ENCODE peak calls at places on chromosomes 7 and 10, in five cellular contexts. L is neuronal stem cell, T is H9, D is H1, F is trophoblast cell. W is an unnamed sample.

GRCh38 chr7:133977409-133978274 is 149.5 kb upstream of the LRGUK start:
- DNase-seq in T (no peak), D (no peak), F (no peak), L (no peak), W (no peak)

GRCh38 chr7:55308186-55308929 is 56.8 kb upstream of the LANCL2 start:
- DNase-seq in L (no peak), F (peak; percentile 98), D (no peak), T (no peak), W (peak; percentile 87)

GRCh38 chr7:73433924-73434700 is 534 bp downstream of the FZD9 start:
- DNase-seq in L (no peak), F (peak; percentile 69), T (peak; percentile 79), D (peak; percentile 76), W (no peak)

GRCh38 chr10:48658889-48659269 is 25.8 kb upstream of the WDFY4 start:
- DNase-seq in T (no peak), F (no peak), L (no peak), D (no peak), W (no peak)

GRCh38 chr7:95104739-95105138 is 197.3 kb downstream of the PPP1R9A start:
- DNase-seq in T (no peak), F (peak; percentile 38), L (no peak), D (no peak), W (no peak)

GRCh38 chr7:139753079-139753692 is 24.6 kb downstream of the HIPK2 start:
- DNase-seq in L (no peak), D (no peak), F (no peak), T (no peak), W (peak; percentile 56)

GRCh38 chr7:139693651-139694388 is 84.0 kb downstream of the HIPK2 start:
- DNase-seq in F (no peak), L (no peak), D (no peak), T (no peak), W (peak; percentile 75)

GRCh38 chr7:150942591-150943452 is 35.3 kb downstream of the KCNH2 start:
- DNase-seq in F (no peak), D (no peak), L (no peak), T (no peak), W (no peak)

GRCh38 chr7:135181261-135181928 is 10.9 kb upstream of the CYREN start:
- DNase-seq in L (no peak), D (no peak), F (no peak), T (no peak), W (no peak)

GRCh38 chr10:80252296-80252887 is 37.1 kb downstream of the MAT1A start:
- DNase-seq in F (peak; percentile 78), T (no peak), D (no peak), L (no peak), W (no peak)

GRCh38 chr7:17380696-17381662 is 82.5 kb downstream of the AHR start:
- DNase-seq in D (no peak), L (no peak), T (no peak), F (no peak), W (peak; percentile 60)

GRCh38 chr10:64091889-64092288 is 570.7 kb downstream of the REEP3 start:
- DNase-seq in L (no peak), F (no peak), D (no peak), T (no peak), W (no peak)

GRCh38 chr7:150901160-150902035 is 49.1 kb downstream of the AOC1 start:
- DNase-seq in D (no peak), L (no peak), T (no peak), F (no peak), W (no peak)

GRCh38 chr7:1691601-1692499 is 21.8 kb downstream of the ELFN1 start:
- DNase-seq in L (no peak), F (no peak), D (peak; percentile 45), T (peak; percentile 25), W (no peak)

GRCh38 chr7:55477781-55478374 is 94.4 kb downstream of the VOPP1 start:
- DNase-seq in D (peak; percentile 45), F (peak; percentile 75), T (peak; percentile 24), L (no peak), W (peak; percentile 96)

GRCh38 chr7:25847331-25848070 is 304.5 kb upstream of the NFE2L3 start:
- DNase-seq in L (no peak), D (no peak), F (peak; percentile 89), T (no peak), W (peak; percentile 33)

GRCh38 chr7:86932038-86932512 is 127.4 kb downstream of the ELAPOR2 start:
- DNase-seq in L (no peak), F (no peak), T (no peak), D (no peak), W (peak; percentile 60)

GRCh38 chr10:60349426-60349825 is 40.2 kb downstream of the ANK3 start:
- DNase-seq in F (no peak), D (no peak), L (no peak), T (no peak), W (no peak)

GRCh38 chr7:104652434-104652833 is 324.0 kb downstream of the LHFPL3 start:
- DNase-seq in D (no peak), L (no peak), F (no peak), T (no peak), W (no peak)

GRCh38 chr10:133173860-133174523 is 14.0 kb downstream of the KNDC1 start:
- DNase-seq in T (no peak), F (no peak), L (no peak), D (no peak), W (no peak)

GRCh38 chr7:42876182-42877068 is 35.4 kb downstream of the C7orf25 start:
- DNase-seq in F (peak; percentile 84), D (no peak), L (peak; percentile 46), T (peak; percentile 72), W (peak; percentile 51)

GRCh38 chr7:23454880-23455526 is 15.3 kb downstream of the IGF2BP3 start:
- DNase-seq in F (peak; percentile 47), T (no peak), D (no peak), L (no peak), W (no peak)

GRCh38 chr7:33418251-33418701 is 288.9 kb downstream of the BBS9 start:
- DNase-seq in T (peak; percentile 60), F (no peak), D (no peak), L (peak; percentile 36), W (peak; percentile 60)

GRCh38 chr10:68301790-68302502 is 29.9 kb upstream of the HNRNPH3 start:
- DNase-seq in F (peak; percentile 63), L (peak; percentile 14), D (no peak), T (no peak), W (peak; percentile 75)

GRCh38 chr7:155587486-155587885 is 41.1 kb upstream of the CNPY1 start:
- DNase-seq in T (no peak), F (no peak), D (no peak), L (no peak), W (no peak)

GRCh38 chr7:22717760-22718159 is 9.2 kb upstream of the IL6 start:
- DNase-seq in F (no peak), D (no peak), L (no peak), T (no peak), W (no peak)

GRCh38 chr10:52313350-52314006 is 603 bp upstream of the DKK1 start:
- DNase-seq in F (no peak), L (no peak), T (peak; percentile 57), D (peak; percentile 50), W (peak; percentile 32)

GRCh38 chr7:155449008-155449879 is 8.7 kb upstream of the EN2 start:
- DNase-seq in T (peak; percentile 70), D (peak; percentile 78), F (no peak), L (peak; percentile 37), W (no peak)

DNA sequence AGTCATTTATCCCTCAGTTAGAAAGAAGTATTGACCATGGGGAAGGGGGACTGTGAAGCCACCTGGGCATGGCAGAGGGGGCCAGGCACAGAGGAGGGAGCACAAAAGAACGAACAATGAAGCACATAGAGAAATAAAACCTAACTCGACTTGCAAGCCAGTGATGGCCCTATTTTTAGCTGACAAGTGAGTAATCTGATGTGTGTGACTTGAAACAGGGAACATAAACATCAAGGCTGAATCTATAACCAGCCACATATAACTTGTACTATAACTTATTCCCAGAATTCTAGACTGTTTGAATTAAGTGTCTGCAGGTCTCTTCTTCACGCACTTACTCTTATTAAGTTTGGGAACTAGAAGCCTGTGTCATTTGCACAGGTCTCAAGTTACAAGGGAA is 490.7 kb downstream of the KCNMA1 start:
- DNase-seq in F (no peak), D (no peak), T (no peak), L (no peak), W (peak; percentile 58)
- H2AK5ac ChIP-seq in F (no peak overlapping the region), D (no peak overlapping the region), T (no peak overlapping the region), L (no peak overlapping the region), W (no peak overlapping the region)

GRCh38 chr10:124181656-124182055 is 88.3 kb upstream of the CHST15 start:
- DNase-seq in T (no peak), L (no peak), D (peak; percentile 30), F (no peak), W (no peak)

GRCh38 chr10:124180947-124181549 is 87.7 kb upstream of the CHST15 start:
- DNase-seq in L (no peak), T (no peak), D (peak; percentile 7), F (no peak), W (no peak)

GRCh38 chr10:124179308-124180043 is 86.1 kb upstream of the CHST15 start:
- DNase-seq in D (peak; percentile 20), F (no peak), L (no peak), T (no peak), W (no peak)

GRCh38 chr10:124182088-124182541 is 88.7 kb upstream of the CHST15 start:
- DNase-seq in L (no peak), D (peak; percentile 37), T (no peak), F (no peak), W (no peak)

GRCh38 chr10:124180044-124180745 is 86.8 kb upstream of the CHST15 start:
- DNase-seq in F (no peak), L (no peak), D (peak; percentile 20), T (no peak), W (no peak)
- H2AK5ac ChIP-seq in F (no peak overlapping the region), L (peak overlapping the region; percentile 49), D (no peak overlapping the region), T (no peak overlapping the region), W (no peak overlapping the region)

DNA sequence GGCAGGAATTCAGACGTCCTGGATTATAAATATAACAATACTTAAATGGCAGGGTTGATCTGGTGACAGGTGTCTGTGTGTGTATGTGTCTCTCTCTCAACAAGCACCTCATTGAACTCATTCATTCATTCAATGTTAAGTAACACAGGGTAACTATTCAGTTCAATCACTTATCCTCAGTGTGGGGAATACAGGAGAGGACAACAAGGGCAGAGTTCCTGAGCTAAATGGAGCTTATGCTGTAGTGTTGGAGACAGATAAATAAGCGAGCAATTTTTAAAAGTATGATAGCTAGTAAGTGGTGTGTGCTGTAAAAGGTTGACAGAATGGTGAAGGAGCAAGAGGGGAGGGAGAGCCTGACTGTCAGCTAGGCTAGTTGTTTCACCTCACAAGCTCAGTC is 178.4 kb downstream of the DGKI start:
- DNase-seq in F (no peak), L (no peak), D (no peak), T (no peak), W (no peak)
- H2AK5ac ChIP-seq in F (no peak overlapping the region), L (no peak overlapping the region), D (no peak overlapping the region), T (no peak overlapping the region), W (peak overlapping the region; percentile 45)

DNA sequence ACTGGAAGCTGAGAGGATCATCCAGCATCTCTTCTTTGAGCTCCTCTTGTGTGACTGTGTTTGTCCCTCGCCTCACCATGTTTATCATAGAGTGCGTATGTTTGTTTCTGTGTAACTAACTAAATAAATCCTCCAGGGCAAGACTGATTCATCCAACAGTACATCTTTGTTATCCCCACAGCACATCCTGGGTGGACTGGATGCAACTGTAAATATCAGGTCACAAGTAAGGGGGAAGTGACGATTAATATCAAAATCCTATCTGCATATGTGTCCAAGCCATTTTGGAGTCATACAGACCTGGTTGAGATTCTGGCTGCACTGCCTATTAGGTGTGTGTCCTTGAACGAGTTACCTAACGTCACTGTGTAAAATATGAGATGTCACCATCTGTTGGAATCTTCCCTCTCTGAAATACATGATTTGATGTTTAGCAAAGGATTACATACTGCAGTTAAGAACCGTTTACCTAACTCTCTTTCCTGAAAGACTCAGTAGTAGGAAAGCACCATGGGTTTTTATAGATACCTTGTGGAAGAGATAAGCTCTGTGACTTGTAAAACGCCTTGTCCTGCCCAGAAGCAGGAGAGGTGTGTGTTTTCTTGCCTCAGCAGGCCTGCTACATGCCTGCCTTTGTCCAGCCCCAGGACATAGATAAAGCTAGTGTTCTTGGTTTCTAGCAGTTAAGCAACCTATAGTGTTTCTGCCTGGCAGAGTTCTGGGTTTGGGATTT is 25.8 kb downstream of the WBP1L start:
- DNase-seq in F (peak; percentile 81), L (no peak), T (no peak), D (no peak), W (peak; percentile 40)
- H2AK5ac ChIP-seq in F (no peak overlapping the region), L (no peak overlapping the region), T (no peak overlapping the region), D (no peak overlapping the region), W (no peak overlapping the region)